ENCODE peak calls at places on chromosomes 3 and 15, in five cellular contexts. U is GM23338, O is HCT116, C is neural progenitor cell, B is SK-N-SH. K is an unnamed sample.

GRCh38 chr3:157104928-157105652 is 54.9 kb downstream of the CCNL1 start:
- DNase-seq in U (peak), O (no peak), C (peak), B (no peak), K (peak)

GRCh38 chr15:77759896-77760592 is 127.3 kb upstream of the LINGO1 start:
- DNase-seq in U (no peak), O (peak), C (no peak), B (peak), K (no peak)

GRCh38 chr15:35118987-35119386 is 33.9 kb upstream of the NANOGP8 start:
- DNase-seq in U (no peak), O (no peak), C (no peak), B (no peak), K (no peak)

GRCh38 chr15:91948001-91948608 is 94.6 kb downstream of the SLCO3A1 start:
- DNase-seq in U (peak), O (no peak), C (peak), B (no peak), K (no peak)

GRCh38 chr3:65854606-65855304 is 184.0 kb downstream of the MAGI1 start:
- DNase-seq in U (peak), O (no peak), C (no peak), B (no peak), K (no peak)

GRCh38 chr15:31435256-31435781 is 108.7 kb downstream of the KLF13 start:
- DNase-seq in U (peak), O (peak), C (peak), B (peak), K (peak)

GRCh38 chr3:195385526-195385925 is 57.3 kb downstream of the ACAP2 start:
- DNase-seq in U (peak), O (no peak), C (peak), B (no peak), K (no peak)

GRCh38 chr3:156631323-156631722 is 43.1 kb upstream of the TIPARP start:
- DNase-seq in U (no peak), O (no peak), C (no peak), B (no peak), K (no peak)

GRCh38 chr3:49020335-49021212 is 1.3 kb upstream of the NDUFAF3 start:
- DNase-seq in U (peak), O (no peak), C (peak), B (peak), K (peak)

GRCh38 chr3:39011191-39011736 is 40.5 kb downstream of the SCN11A start:
- DNase-seq in U (no peak), O (no peak), C (no peak), B (no peak), K (no peak)

GRCh38 chr15:70605606-70606410 is 157.6 kb downstream of the UACA start:
- DNase-seq in U (peak), O (no peak), C (peak), B (peak), K (no peak)

GRCh38 chr3:141643391-141643790 is 94.7 kb upstream of the RNF7 start:
- DNase-seq in U (no peak), O (no peak), C (no peak), B (no peak), K (no peak)

GRCh38 chr3:176930942-176931341 is 266.3 kb downstream of the TBL1XR1 start:
- DNase-seq in U (no peak), O (no peak), C (no peak), B (no peak), K (no peak)

GRCh38 chr15:88739541-88739940 is 63.7 kb upstream of the ACAN start:
- DNase-seq in U (no peak), O (no peak), C (no peak), B (no peak), K (no peak)

GRCh38 chr3:149635396-149635795 is 22.4 kb downstream of the WWTR1 start:
- DNase-seq in U (no peak), O (no peak), C (no peak), B (no peak), K (no peak)

GRCh38 chr3:16665282-16665741 is 60.1 kb upstream of the DAZL start:
- DNase-seq in U (peak), O (peak), C (no peak), B (no peak), K (no peak)

GRCh38 chr15:85379403-85380131 is 836 bp upstream of the AKAP13 start:
- DNase-seq in U (peak), O (no peak), C (peak), B (peak), K (peak)

GRCh38 chr3:185649414-185649813 is 63.3 kb downstream of the SENP2 start:
- DNase-seq in U (no peak), O (no peak), C (no peak), B (no peak), K (no peak)

GRCh38 chr3:36488077-36488789 is 107.9 kb downstream of the STAC start:
- DNase-seq in U (no peak), O (no peak), C (no peak), B (no peak), K (no peak)

GRCh38 chr3:171824824-171825221 is 14.5 kb upstream of the PLD1 start:
- DNase-seq in U (no peak), O (no peak), C (no peak), B (no peak), K (no peak)

GRCh38 chr3:146502887-146503458 is 33.6 kb upstream of the PLSCR2 start:
- DNase-seq in U (no peak), O (no peak), C (no peak), B (no peak), K (no peak)

GRCh38 chr3:188507244-188507720 is 353.3 kb downstream of the LPP start:
- DNase-seq in U (peak), O (no peak), C (no peak), B (no peak), K (peak)

GRCh38 chr3:174440350-174440716 is 418.8 kb upstream of the NAALADL2 start:
- DNase-seq in U (peak), O (no peak), C (peak), B (no peak), K (peak)

GRCh38 chr3:38565339-38566214 is 69.4 kb downstream of the EXOG start:
- DNase-seq in U (no peak), O (no peak), C (no peak), B (no peak), K (no peak)

GRCh38 chr3:72375237-72376154 is 472.7 kb downstream of the SHQ1 start:
- DNase-seq in U (peak), O (no peak), C (no peak), B (no peak), K (no peak)

GRCh38 chr3:164233951-164234350 is 844.3 kb downstream of the SI start:
- DNase-seq in U (no peak), O (no peak), C (no peak), B (no peak), K (no peak)

GRCh38 chr3:137770821-137771399 is 6.8 kb downstream of the SOX14 start:
- DNase-seq in U (peak), O (no peak), C (peak), B (peak), K (no peak)

GRCh38 chr15:69457304-69458280 is 5.0 kb downstream of the RPLP1 start:
- DNase-seq in U (no peak), O (no peak), C (no peak), B (no peak), K (peak)

GRCh38 chr3:41163399-41163798 is 35.9 kb upstream of the CTNNB1 start:
- DNase-seq in U (no peak), O (no peak), C (no peak), B (no peak), K (no peak)

GRCh38 chr15:41561777-41562145 is 2.7 kb downstream of the TYRO3 start:
- DNase-seq in U (peak), O (no peak), C (peak), B (no peak), K (no peak)
- TF ChIP-seq EZH2phosphoT487 in U (no peak), O (no peak), C (no peak), B (no peak), K (no peak)

GRCh38 chr3:70519005-70519404 is 206.6 kb upstream of the MDFIC2 start:
- DNase-seq in U (no peak), O (no peak), C (no peak), B (no peak), K (no peak)
- H3K4me3 ChIP-seq in U (no peak), O (no peak), C (no peak), B (no peak), K (no peak)

GRCh38 chr3:42355612-42356011 is 54.8 kb downstream of the LYZL4 start:
- DNase-seq in U (no peak), O (no peak), C (no peak), B (no peak), K (no peak)

GRCh38 chr3:42347928-42348327 is 62.5 kb downstream of the LYZL4 start:
- DNase-seq in U (no peak), O (no peak), C (no peak), B (no peak), K (no peak)

GRCh38 chr3:42353632-42354031 is 56.8 kb downstream of the LYZL4 start:
- DNase-seq in U (no peak), O (no peak), C (no peak), B (no peak), K (no peak)

GRCh38 chr3:42349765-42350594 is 60.4 kb downstream of the LYZL4 start:
- DNase-seq in U (no peak), O (no peak), C (no peak), B (no peak), K (no peak)

GRCh38 chr3:42351221-42351620 is 59.2 kb downstream of the LYZL4 start:
- DNase-seq in U (no peak), O (no peak), C (no peak), B (no peak), K (no peak)
- TF ChIP-seq EZH2phosphoT487 in U (no peak), O (no peak), C (no peak), B (no peak), K (no peak)

GRCh38 chr3:13653631-13654279 is 104.8 kb downstream of the FBLN2 start:
- DNase-seq in U (no peak), O (no peak), C (no peak), B (no peak), K (no peak)

GRCh38 chr3:13656584-13657301 is 107.8 kb downstream of the FBLN2 start:
- DNase-seq in U (no peak), O (no peak), C (no peak), B (no peak), K (no peak)

GRCh38 chr3:13657660-13658435 is 108.9 kb downstream of the FBLN2 start:
- DNase-seq in U (peak), O (peak), C (peak), B (peak), K (peak)

GRCh38 chr3:13654330-13655073 is 105.6 kb downstream of the FBLN2 start:
- DNase-seq in U (peak), O (no peak), C (peak), B (peak), K (no peak)

DNA sequence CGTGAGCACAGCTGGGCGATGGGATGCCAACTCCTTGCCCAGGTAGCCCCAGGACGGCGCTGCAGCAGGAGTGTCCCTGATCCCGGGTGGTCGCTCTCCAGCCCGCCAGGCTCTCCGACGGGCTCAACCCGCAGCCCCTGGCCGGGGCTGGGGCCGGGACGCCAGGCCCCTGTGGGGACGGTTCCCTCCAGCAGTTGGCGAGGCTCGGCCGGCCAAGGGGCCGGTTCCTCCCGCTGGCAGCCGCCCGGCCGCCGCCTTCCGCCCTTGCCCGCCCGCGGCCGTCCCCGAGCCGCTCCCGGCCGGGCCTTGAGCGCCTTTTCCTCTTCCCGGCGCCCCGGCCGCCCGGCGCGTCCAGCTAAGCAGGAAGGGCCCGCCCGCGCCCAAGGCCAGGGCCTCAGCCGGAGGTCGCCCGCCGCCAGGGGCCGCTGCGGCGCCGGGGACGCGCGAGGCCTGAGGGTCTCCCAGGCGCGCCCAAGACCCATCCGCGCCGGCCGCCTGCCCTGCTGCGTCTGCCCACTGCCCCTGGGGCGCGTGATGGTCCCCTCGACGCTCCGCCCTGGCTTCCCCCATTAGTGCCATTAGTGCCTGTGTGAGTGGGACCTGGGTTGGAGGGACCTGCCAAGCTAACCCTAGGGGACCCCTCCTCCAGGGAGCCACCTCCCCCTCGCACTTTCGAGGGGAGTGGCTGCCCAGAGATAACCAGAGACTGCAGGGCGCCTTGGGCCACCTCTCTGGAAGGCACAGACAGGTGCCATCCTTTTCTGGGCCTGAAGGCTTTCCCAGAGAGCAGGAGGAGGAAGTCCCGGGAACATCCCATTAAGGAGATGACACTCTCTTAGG is 106.4 kb downstream of the FBLN2 start:
- DNase-seq in U (peak), O (no peak), C (peak), B (peak), K (no peak)
- H3K4me3 ChIP-seq in U (peak), O (no peak), C (peak), B (no peak), K (no peak)

GRCh38 chr15:40331637-40332036 is 8.1 kb downstream of the INAFM2 start:
- DNase-seq in U (no peak), O (no peak), C (no peak), B (no peak), K (no peak)

GRCh38 chr15:40334941-40335795 is 5.6 kb downstream of the CCDC9B start:
- DNase-seq in U (no peak), O (no peak), C (no peak), B (no peak), K (no peak)

GRCh38 chr15:40334541-40334940 is 6.2 kb downstream of the CCDC9B start:
- DNase-seq in U (no peak), O (no peak), C (no peak), B (no peak), K (no peak)

GRCh38 chr15:40332138-40332781 is 8.5 kb downstream of the CCDC9B start:
- DNase-seq in U (no peak), O (no peak), C (no peak), B (no peak), K (no peak)

GRCh38 chr15:40333922-40334492 is 6.7 kb downstream of the CCDC9B start:
- DNase-seq in U (no peak), O (no peak), C (no peak), B (no peak), K (peak)
- TF ChIP-seq EZH2phosphoT487 in U (no peak), O (no peak), C (no peak), B (no peak), K (no peak)

GRCh38 chr3:13013994-13014754 is 59.1 kb downstream of the IQSEC1 start:
- DNase-seq in U (no peak), O (no peak), C (no peak), B (peak), K (peak)
- H3K4me3 ChIP-seq in U (no peak), O (no peak), C (no peak), B (no peak), K (peak)